ENCODE peak calls at places on chromosomes 12 and 14, in seven cellular contexts. L is CD8-positive, alpha-beta T cell; H is tibial artery; A is aorta; B is heart left ventricle; S is cardiac muscle cell; C is PC-3. U is an unnamed sample.

GRCh38 chr12:125389061-125389697 is 323.9 kb downstream of the AACS start:
- DNase-seq in L (no peak), H (no peak), A (no peak), B (no peak), S (no peak), C (no peak), U (no peak)

GRCh38 chr12:16611146-16611545 is 5.2 kb upstream of the LMO3 start:
- DNase-seq in L (no peak), H (no peak), A (no peak), B (no peak), S (no peak), C (no peak), U (no peak)

GRCh38 chr12:51873251-51873994 is 14.5 kb upstream of the ANKRD33 start:
- DNase-seq in L (no peak), H (no peak), A (peak; percentile 25), B (no peak), S (no peak), C (no peak), U (no peak)

GRCh38 chr14:25887251-25887908 is 710.5 kb downstream of the NOVA1 start:
- DNase-seq in L (no peak), H (no peak), A (no peak), B (no peak), S (no peak), C (peak; percentile 40), U (peak; percentile 58)

GRCh38 chr12:6093764-6094163 is 30.7 kb downstream of the VWF start:
- DNase-seq in L (no peak), H (no peak), A (no peak), B (no peak), S (no peak), C (peak; percentile 35), U (no peak)

GRCh38 chr14:77043177-77043983 is 14.9 kb upstream of the IRF2BPL start:
- DNase-seq in L (no peak), H (peak; percentile 57), A (no peak), B (peak; percentile 67), S (peak; percentile 96), C (peak; percentile 93), U (peak; percentile 91)

GRCh38 chr12:75207338-75208083 is 2.1 kb downstream of the KCNC2 start:
- DNase-seq in L (no peak), H (no peak), A (no peak), B (peak; percentile 14), S (no peak), C (no peak), U (no peak)

GRCh38 chr14:31127690-31128089 is 79.9 kb downstream of the HECTD1 start:
- DNase-seq in L (no peak), H (no peak), A (no peak), B (no peak), S (no peak), C (no peak), U (no peak)

GRCh38 chr12:16833376-16833775 is 227.4 kb upstream of the LMO3 start:
- DNase-seq in L (no peak), H (no peak), A (no peak), B (no peak), S (no peak), C (no peak), U (no peak)

GRCh38 chr12:99959549-99960170 is 25.1 kb downstream of the ANKS1B start:
- DNase-seq in L (no peak), H (no peak), A (no peak), B (no peak), S (peak; percentile 67), C (peak; percentile 95), U (no peak)

GRCh38 chr14:95829321-95829720 is 47.3 kb upstream of the TUNAR start:
- DNase-seq in L (no peak), H (no peak), A (no peak), B (no peak), S (no peak), C (no peak), U (no peak)

GRCh38 chr14:92946847-92947545 is 24.0 kb downstream of the CHGA start:
- DNase-seq in L (no peak), H (no peak), A (no peak), B (no peak), S (no peak), C (no peak), U (no peak)

DNA sequence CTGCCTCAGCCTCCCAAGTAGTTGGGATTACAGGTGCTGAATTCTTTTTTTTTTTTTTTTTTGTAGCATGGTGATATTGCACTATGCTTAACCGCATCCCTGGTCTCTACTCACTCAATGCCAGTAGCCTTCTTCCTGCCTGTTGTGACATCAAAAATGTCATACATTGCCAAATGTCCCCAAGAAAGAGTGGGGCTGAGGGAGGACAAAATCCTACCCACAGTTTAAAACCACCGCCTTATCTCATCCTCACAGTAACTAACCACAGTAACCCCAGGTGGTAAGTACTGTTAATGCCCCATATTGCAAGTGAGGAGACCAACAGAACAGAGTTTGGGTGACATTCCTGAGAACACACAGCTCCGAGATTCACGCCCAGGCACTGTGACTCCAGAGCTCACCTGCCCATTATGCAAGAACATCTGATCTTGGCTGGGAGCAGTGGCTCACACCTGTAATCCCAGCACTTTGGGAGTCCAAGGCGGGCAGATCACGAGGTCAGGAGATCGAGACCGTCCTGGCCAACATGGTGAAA is 19.6 kb downstream of the MORN3 start:
- DNase-seq in L (no peak), H (no peak), A (no peak), B (no peak), S (no peak), C (no peak), U (no peak)
- H3K27me3 ChIP-seq in L (no peaks in the 10 kb centered on the region), H (peaks cover 6% of the 10 kb centered on the region), A (no peaks in the 10 kb centered on the region), B (no peaks in the 10 kb centered on the region), S (no peaks in the 10 kb centered on the region), C (no peaks in the 10 kb centered on the region), U (no peaks in the 10 kb centered on the region)

GRCh38 chr12:85279449-85280137 is 427 bp upstream of the ALX1 start:
- DNase-seq in L (no peak), H (no peak), A (peak; percentile 30), B (no peak), S (no peak), C (no peak), U (no peak)
- H3K27me3 ChIP-seq in L (no peaks in the 10 kb centered on the region), H (peaks cover 26% of the 10 kb centered on the region), A (no peaks in the 10 kb centered on the region), B (peaks cover 100% of the 10 kb centered on the region), S (peaks cover 56% of the 10 kb centered on the region), C (peaks cover 2% of the 10 kb centered on the region), U (peaks cover 95% of the 10 kb centered on the region)

GRCh38 chr14:101945171-101945570 is 19.2 kb upstream of the DYNC1H1 start:
- DNase-seq in L (no peak), H (no peak), A (no peak), B (no peak), S (no peak), C (no peak), U (no peak)
- H3K27me3 ChIP-seq in L (no peaks in the 10 kb centered on the region), H (peaks cover 5% of the 10 kb centered on the region), A (peaks cover 1% of the 10 kb centered on the region), B (no peaks in the 10 kb centered on the region), S (peaks cover 36% of the 10 kb centered on the region), C (no peaks in the 10 kb centered on the region), U (no peaks in the 10 kb centered on the region)

GRCh38 chr14:60642790-60643397 is 6.4 kb downstream of the SIX1 start:
- DNase-seq in L (no peak), H (no peak), A (no peak), B (no peak), S (no peak), C (no peak), U (no peak)
- H3K27me3 ChIP-seq in L (peaks cover 49% of the 10 kb centered on the region), H (peaks cover 6% of the 10 kb centered on the region), A (peaks cover 3% of the 10 kb centered on the region), B (peaks cover 100% of the 10 kb centered on the region), S (peaks cover 100% of the 10 kb centered on the region), C (no peaks in the 10 kb centered on the region), U (peaks cover 100% of the 10 kb centered on the region)

GRCh38 chr12:4956968-4957367 is 47.3 kb downstream of the KCNA1 start:
- DNase-seq in L (no peak), H (no peak), A (no peak), B (no peak), S (no peak), C (no peak), U (no peak)

GRCh38 chr12:4954632-4955354 is 45.1 kb downstream of the KCNA1 start:
- DNase-seq in L (no peak), H (no peak), A (no peak), B (no peak), S (no peak), C (no peak), U (no peak)

GRCh38 chr12:4957781-4958180 is 48.1 kb downstream of the KCNA1 start:
- DNase-seq in L (no peak), H (no peak), A (no peak), B (no peak), S (no peak), C (no peak), U (no peak)

GRCh38 chr12:4958697-4959375 is 49.1 kb downstream of the KCNA1 start:
- DNase-seq in L (no peak), H (no peak), A (no peak), B (no peak), S (no peak), C (no peak), U (no peak)

GRCh38 chr12:4956054-4956453 is 46.3 kb downstream of the KCNA1 start:
- DNase-seq in L (no peak), H (no peak), A (no peak), B (no peak), S (peak; percentile 46), C (no peak), U (no peak)
- H3K27me3 ChIP-seq in L (peaks cover 3% of the 10 kb centered on the region), H (peaks cover 33% of the 10 kb centered on the region), A (peaks cover 2% of the 10 kb centered on the region), B (peaks cover 33% of the 10 kb centered on the region), S (no peaks in the 10 kb centered on the region), C (peaks cover 30% of the 10 kb centered on the region), U (peaks cover 3% of the 10 kb centered on the region)

GRCh38 chr14:70709726-70710382 is 68.1 kb downstream of the TTC9 start:
- DNase-seq in L (no peak), H (no peak), A (no peak), B (no peak), S (no peak), C (peak; percentile 60), U (no peak)

GRCh38 chr14:70708717-70709570 is 67.2 kb downstream of the TTC9 start:
- DNase-seq in L (no peak), H (no peak), A (no peak), B (no peak), S (no peak), C (no peak), U (no peak)

GRCh38 chr14:70704960-70705359 is 63.2 kb downstream of the TTC9 start:
- DNase-seq in L (no peak), H (no peak), A (no peak), B (no peak), S (no peak), C (no peak), U (no peak)

GRCh38 chr14:70707138-70708038 is 65.7 kb downstream of the TTC9 start:
- DNase-seq in L (no peak), H (no peak), A (no peak), B (no peak), S (peak; percentile 63), C (peak; percentile 88), U (peak; percentile 62)

DNA sequence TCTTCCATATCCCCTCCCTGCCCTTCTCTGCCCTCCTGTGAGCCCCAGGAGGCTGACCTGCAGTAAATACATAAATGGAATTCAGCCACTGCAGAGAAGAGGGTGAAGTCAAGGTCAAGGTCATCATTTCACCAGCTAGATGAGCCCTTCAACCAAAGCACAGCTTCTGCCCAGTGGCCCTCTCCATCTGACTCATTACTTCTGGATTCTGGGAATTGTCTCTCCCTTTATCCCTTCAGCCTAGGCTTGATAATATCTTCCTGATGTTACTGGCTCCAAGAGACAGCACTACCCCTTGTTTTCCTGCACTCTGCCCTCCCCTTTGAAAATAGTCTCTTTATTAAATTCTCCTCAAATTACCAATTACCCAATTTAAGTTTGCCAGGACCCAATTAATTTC is 64.5 kb downstream of the TTC9 start:
- DNase-seq in L (no peak), H (no peak), A (no peak), B (no peak), S (no peak), C (no peak), U (no peak)
- H3K27me3 ChIP-seq in L (no peaks in the 10 kb centered on the region), H (peaks cover 17% of the 10 kb centered on the region), A (no peaks in the 10 kb centered on the region), B (no peaks in the 10 kb centered on the region), S (no peaks in the 10 kb centered on the region), C (no peaks in the 10 kb centered on the region), U (no peaks in the 10 kb centered on the region)

GRCh38 chr14:38723954-38724353 is 379.1 kb downstream of the SEC23A start:
- DNase-seq in L (no peak), H (no peak), A (no peak), B (no peak), S (peak; percentile 5), C (no peak), U (no peak)
- H3K27me3 ChIP-seq in L (no peaks in the 10 kb centered on the region), H (no peaks in the 10 kb centered on the region), A (no peaks in the 10 kb centered on the region), B (no peaks in the 10 kb centered on the region), S (no peaks in the 10 kb centered on the region), C (peaks cover 10% of the 10 kb centered on the region), U (no peaks in the 10 kb centered on the region)

U was measured in foreskin keratinocyte.